ENCODE peak calls at places on chromosomes 5 and 9, in five cellular contexts. D is psoas muscle; Q is islet precursor cell; C is effector memory CD4-positive, alpha-beta T cell; U is Kasumi-1. L is an unnamed sample.

GRCh38 chr9:9996259-9996658 is 616.5 kb downstream of the PTPRD start:
- DNase-seq in U (no peak), Q (no peak), C (no peak), D (no peak), L (no peak)

GRCh38 chr5:127997131-127997775 is 86.3 kb upstream of the SLC12A2 start:
- DNase-seq in D (no peak), C (no peak), Q (no peak), U (no peak), L (no peak)

GRCh38 chr5:177471610-177472356 is 1.7 kb downstream of the DBN1 start:
- DNase-seq in U (no peak), D (peak), Q (no peak), C (no peak), L (no peak)

GRCh38 chr5:81163641-81164040 is 69.5 kb upstream of the CKMT2 start:
- DNase-seq in D (no peak), Q (no peak), C (no peak), U (no peak), L (no peak)

GRCh38 chr5:159928122-159928960 is 12.1 kb downstream of the ADRA1B start:
- DNase-seq in Q (peak), C (no peak), D (peak), U (no peak), L (no peak)

GRCh38 chr5:81164936-81165335 is 68.2 kb upstream of the CKMT2 start:
- DNase-seq in C (no peak), U (no peak), D (no peak), Q (peak), L (no peak)

GRCh38 chr9:24614070-24614469 is 68.4 kb upstream of the IZUMO3 start:
- DNase-seq in U (peak), C (no peak), Q (no peak), D (no peak), L (no peak)

GRCh38 chr9:125839322-125839721 is 92.1 kb downstream of the PBX3 start:
- DNase-seq in D (no peak), U (peak), C (no peak), Q (no peak), L (no peak)

GRCh38 chr5:103473725-103474124 is 88.9 kb downstream of the NUDT12 start:
- DNase-seq in Q (no peak), C (no peak), U (no peak), D (no peak), L (no peak)

GRCh38 chr5:135833961-135834638 is 363 bp upstream of the SLC25A48 start:
- DNase-seq in C (no peak), Q (no peak), U (no peak), D (no peak), L (no peak)

GRCh38 chr5:75021229-75021628 is 31.1 kb downstream of the GCNT4 start:
- DNase-seq in Q (no peak), U (no peak), D (no peak), C (no peak), L (no peak)

GRCh38 chr5:10289353-10289752 is 18.3 kb downstream of the CMBL start:
- DNase-seq in U (no peak), D (peak), Q (no peak), C (no peak), L (peak)

GRCh38 chr9:70677336-70677735 is 262.9 kb upstream of the KLF9 start:
- DNase-seq in U (no peak), Q (no peak), D (no peak), C (no peak), L (no peak)

GRCh38 chr9:95177617-95178016 is 139.9 kb downstream of the FANCC start:
- DNase-seq in C (no peak), U (no peak), D (no peak), Q (no peak), L (no peak)

GRCh38 chr5:39399135-39400036 is 25.4 kb downstream of the DAB2 start:
- DNase-seq in U (peak), Q (no peak), C (no peak), D (no peak), L (no peak)

GRCh38 chr9:131734165-131734610 is 5.7 kb downstream of the RAPGEF1 start:
- DNase-seq in D (peak), U (peak), Q (no peak), C (peak), L (peak)